ENCODE peak calls at places on chromosomes 1 and 21, in four cellular contexts. X is GM13977, B is left lung, I is AG04450. N is an unnamed sample.

GRCh38 chr1:1013105-1013921 is at the start of gene ISG15:
- DNase-seq in B (peak), I (peak), X (peak), N (peak)

GRCh38 chr1:55375617-55376258 is 160.6 kb upstream of the USP24 start:
- DNase-seq in B (no peak), X (peak), I (peak), N (peak)

GRCh38 chr1:55812281-55812680 is 597.1 kb upstream of the USP24 start:
- DNase-seq in X (no peak), B (no peak), I (no peak), N (no peak)

GRCh38 chr1:245671966-245672767 is 517.4 kb downstream of the KIF26B start:
- DNase-seq in X (no peak), B (no peak), I (no peak), N (no peak)

GRCh38 chr1:189859385-189859977 is 618.2 kb downstream of the BRINP3 start:
- DNase-seq in X (peak), I (no peak), B (no peak), N (peak)

GRCh38 chr21:39000496-39000895 is 182.8 kb downstream of the PSMG1 start:
- DNase-seq in I (no peak), X (no peak), B (no peak), N (no peak)

GRCh38 chr1:19640363-19641316 is 3.5 kb upstream of the NBL1 start:
- DNase-seq in X (no peak), B (no peak), I (no peak), N (no peak)

GRCh38 chr1:166166701-166167394 is at the start of gene FAM78B:
- DNase-seq in I (no peak), B (peak), X (peak), N (peak)

GRCh38 chr1:106700151-106700550 is 356.3 kb upstream of the PRMT6 start:
- DNase-seq in X (no peak), I (no peak), B (no peak), N (no peak)

GRCh38 chr21:43708745-43709381 is 10.1 kb upstream of the PDXK start:
- DNase-seq in I (no peak), X (no peak), B (no peak), N (no peak)

GRCh38 chr1:94550800-94551241 is 9.3 kb upstream of the F3 start:
- DNase-seq in B (no peak), X (no peak), I (no peak), N (no peak)

GRCh38 chr1:230171337-230172015 is 104.4 kb downstream of the GALNT2 start:
- DNase-seq in I (peak), X (no peak), B (no peak), N (no peak)

GRCh38 chr1:224497714-224498573 is 63.3 kb upstream of the WDR26 start:
- DNase-seq in B (no peak), X (peak), I (no peak), N (peak)

GRCh38 chr1:173297798-173298391 is 90.8 kb upstream of the TNFSF4 start:
- DNase-seq in B (no peak), X (peak), I (no peak), N (peak)

GRCh38 chr1:21936366-21937031 is 611 bp downstream of the HSPG2 start:
- DNase-seq in I (no peak), X (no peak), B (no peak), N (no peak)

GRCh38 chr1:167455786-167456446 is 62.4 kb downstream of the CD247 start:
- DNase-seq in B (peak), I (no peak), X (peak), N (peak)

GRCh38 chr1:33143698-33144097 is 38.1 kb downstream of the TRIM62 start:
- DNase-seq in X (no peak), I (peak), B (no peak), N (no peak)

GRCh38 chr1:47334765-47335435 is 1.3 kb downstream of the CMPK1 start:
- DNase-seq in X (no peak), I (no peak), B (no peak), N (no peak)

GRCh38 chr1:14970115-14970798 is 183.3 kb upstream of the TMEM51 start:
- DNase-seq in I (no peak), B (no peak), X (no peak), N (no peak)

GRCh38 chr21:16181024-16181423 is 451.2 kb downstream of the USP25 start:
- DNase-seq in B (no peak), X (no peak), I (no peak), N (no peak)

GRCh38 chr1:8207202-8207601 is 110.7 kb upstream of the SLC45A1 start:
- DNase-seq in X (no peak), I (no peak), B (no peak), N (no peak)

GRCh38 chr21:32360401-32360981 is 32.3 kb downstream of the URB1 start:
- DNase-seq in B (no peak), I (no peak), X (no peak), N (no peak)

GRCh38 chr1:224182057-224182865 is 779 bp upstream of the DEGS1 start:
- DNase-seq in X (peak), B (no peak), I (no peak), N (peak)

GRCh38 chr21:14911351-14911750 is 153.4 kb downstream of the NRIP1 start:
- DNase-seq in X (no peak), B (no peak), I (no peak), N (no peak)

GRCh38 chr1:169484683-169485426 is 889 bp downstream of the SLC19A2 start:
- DNase-seq in X (peak), B (no peak), I (no peak), N (peak)

GRCh38 chr1:197619008-197619640 is 156.2 kb downstream of the DENND1B start:
- DNase-seq in X (no peak), I (no peak), B (no peak), N (no peak)

GRCh38 chr1:160978510-160978927 is 23.9 kb upstream of the ITLN2 start:
- DNase-seq in X (no peak), I (no peak), B (no peak), N (no peak)

GRCh38 chr1:85559890-85560289 is 20.7 kb upstream of the CCN1 start:
- DNase-seq in B (no peak), I (no peak), X (no peak), N (no peak)

GRCh38 chr1:68016364-68016763 is 34.1 kb downstream of the DIRAS3 start:
- DNase-seq in B (no peak), X (no peak), I (no peak), N (no peak)

GRCh38 chr1:32411261-32411660 is 17.0 kb upstream of the BSDC1 start:
- DNase-seq in X (no peak), B (no peak), I (no peak), N (no peak)

GRCh38 chr1:243902100-243902499 is 52.1 kb upstream of the AKT3 start:
- DNase-seq in X (no peak), B (no peak), I (no peak), N (no peak)

GRCh38 chr1:185559684-185560310 is 174.4 kb upstream of the HMCN1 start:
- DNase-seq in B (no peak), I (no peak), X (peak), N (peak)

GRCh38 chr21:42578761-42579415 is 65.2 kb downstream of the SLC37A1 start:
- DNase-seq in X (no peak), I (no peak), B (peak), N (no peak)

GRCh38 chr1:209434066-209434465 is 149.4 kb upstream of the CAMK1G start:
- DNase-seq in I (no peak), X (no peak), B (no peak), N (no peak)

GRCh38 chr1:212247179-212247721 is 38.0 kb upstream of the PPP2R5A start:
- DNase-seq in B (no peak), X (no peak), I (peak), N (no peak)

GRCh38 chr1:228208831-228209524 is 1.1 kb downstream of the OBSCN start:
- DNase-seq in B (no peak), X (no peak), I (no peak), N (no peak)

GRCh38 chr1:246782120-246782900 is 58.1 kb downstream of the SCCPDH start:
- DNase-seq in B (no peak), X (no peak), I (peak), N (no peak)

GRCh38 chr1:95021085-95021484 is 51.7 kb downstream of the ALG14 start:
- DNase-seq in I (no peak), X (no peak), B (no peak), N (no peak)

GRCh38 chr21:42149656-42150457 is 69.1 kb upstream of the ABCG1 start:
- DNase-seq in I (no peak), B (peak), X (no peak), N (no peak)

GRCh38 chr1:229204863-229205777 is 65.8 kb upstream of the RAB4A start:
- DNase-seq in B (no peak), X (no peak), I (peak), N (no peak)

DNA sequence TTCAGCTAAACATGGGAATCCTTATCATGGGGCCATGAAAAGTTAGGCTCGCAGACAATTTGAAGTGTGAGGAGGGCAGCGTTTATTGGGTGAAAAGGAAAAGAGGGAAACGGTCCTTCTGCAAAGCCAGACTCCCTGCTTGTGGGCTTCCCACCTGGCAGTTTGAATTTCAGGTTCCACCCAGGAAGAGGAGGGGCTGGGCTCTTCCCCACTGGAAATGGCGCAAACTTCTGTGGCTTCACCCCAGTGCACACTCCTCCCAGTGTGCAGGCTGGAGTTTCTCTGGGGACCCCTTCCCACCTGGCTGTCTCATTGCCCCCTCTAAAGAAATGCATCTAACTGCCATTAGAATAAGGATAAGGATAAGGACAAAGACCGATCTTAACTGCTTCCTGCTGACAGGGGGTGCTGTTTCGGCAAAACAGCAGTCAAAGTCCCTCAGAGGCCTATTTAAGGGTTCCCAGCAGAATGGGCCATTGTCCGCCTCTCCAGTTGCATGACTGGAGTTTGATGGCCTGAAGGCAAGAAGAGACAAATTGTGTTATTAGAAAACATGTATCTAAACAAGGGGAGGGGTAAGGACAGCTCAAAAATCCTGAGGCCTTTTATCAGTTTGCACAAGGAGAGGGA is 20.4 kb downstream of the AIM2 start:
- DNase-seq in B (no peak), I (no peak), X (no peak), N (no peak)
- TF ChIP-seq CTCF in B (no peak), I (no peak), X (peak), N (peak)

DNA sequence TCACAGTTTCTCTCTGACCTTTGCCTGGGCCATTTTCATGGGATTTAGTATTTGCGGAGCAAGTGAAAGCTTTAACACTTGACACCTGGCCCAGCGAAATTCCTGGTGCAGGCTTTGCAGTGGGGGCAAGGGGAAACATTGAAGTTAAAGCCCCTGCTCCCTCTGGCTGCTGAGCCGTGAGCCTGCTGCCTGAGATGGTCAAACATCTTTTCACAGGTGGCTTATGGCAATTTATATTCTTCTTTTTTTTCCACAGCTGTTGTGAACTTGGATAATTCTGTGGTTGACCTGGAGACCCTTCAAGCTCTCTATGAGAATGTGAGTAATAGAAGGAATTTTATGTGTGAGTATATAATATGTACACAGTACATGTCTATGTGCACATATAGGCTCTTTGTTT is 202.9 kb downstream of the FMN2 start:
- DNase-seq in X (no peak), B (no peak), I (no peak), N (no peak)
- TF ChIP-seq CTCF in X (no peak), B (no peak), I (peak), N (no peak)

GRCh38 chr1:27109103-27109822 is 45.7 kb downstream of the SLC9A1 start:
- DNase-seq in I (no peak), B (no peak), X (no peak), N (no peak)
- TF ChIP-seq CTCF in I (no peak), B (no peak), X (peak), N (peak)

GRCh38 chr1:203273206-203273868 is 32.0 kb upstream of the BTG2 start:
- DNase-seq in I (no peak), B (peak), X (peak), N (peak)
- TF ChIP-seq CTCF in I (peak), B (peak), X (peak), N (peak)

DNA sequence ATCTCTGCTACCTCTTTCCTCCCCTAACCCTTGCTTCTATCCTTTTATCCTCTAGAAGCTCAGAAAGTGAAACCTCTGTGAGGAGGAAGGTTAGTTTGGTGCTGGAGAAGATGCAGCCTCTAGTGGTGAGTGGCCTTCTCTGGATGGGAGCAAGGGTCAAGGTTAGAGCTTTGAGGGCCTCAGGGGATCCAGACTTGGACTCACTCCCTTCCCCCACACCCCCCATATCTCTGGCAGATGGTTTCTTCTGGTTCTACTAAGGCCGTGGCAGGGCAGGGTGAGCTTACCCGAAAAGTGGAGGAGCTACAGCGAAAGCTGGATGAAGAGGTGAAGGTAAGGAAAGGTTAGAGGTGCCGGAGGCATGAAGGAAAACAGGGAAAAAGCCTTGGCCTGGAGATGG is 9.2 kb downstream of the CGN start:
- DNase-seq in B (no peak), I (no peak), X (no peak), N (no peak)
- TF ChIP-seq CTCF in B (no peak), I (peak), X (peak), N (peak)

GRCh38 chr1:82483146-82483545 is 682.4 kb downstream of the ADGRL2 start:
- DNase-seq in I (no peak), B (no peak), X (no peak), N (no peak)
- TF ChIP-seq CTCF in I (no peak), B (no peak), X (no peak), N (no peak)

GRCh38 chr1:235343726-235344125 is 15.4 kb downstream of the GGPS1 start:
- DNase-seq in I (no peak), X (no peak), B (no peak), N (no peak)

GRCh38 chr1:235342471-235342870 is 14.1 kb downstream of the GGPS1 start:
- DNase-seq in X (no peak), B (no peak), I (no peak), N (no peak)

GRCh38 chr1:235336903-235337302 is 8.5 kb downstream of the GGPS1 start:
- DNase-seq in I (no peak), B (no peak), X (no peak), N (no peak)

GRCh38 chr1:235342039-235342438 is 13.7 kb downstream of the GGPS1 start:
- DNase-seq in X (no peak), I (no peak), B (no peak), N (no peak)

GRCh38 chr1:235341334-235341733 is 13.0 kb downstream of the GGPS1 start:
- DNase-seq in X (no peak), B (no peak), I (no peak), N (no peak)
- TF ChIP-seq CTCF in X (no peak), B (no peak), I (no peak), N (no peak)

GRCh38 chr1:165138960-165139359 is 217.6 kb downstream of the LMX1A start:
- DNase-seq in X (no peak), B (no peak), I (no peak), N (no peak)

GRCh38 chr1:165137551-165138316 is 218.8 kb downstream of the LMX1A start:
- DNase-seq in X (no peak), I (no peak), B (no peak), N (no peak)

GRCh38 chr1:165144757-165145397 is 211.6 kb downstream of the LMX1A start:
- DNase-seq in I (peak), B (no peak), X (peak), N (peak)

GRCh38 chr1:165147799-165148198 is 208.7 kb downstream of the LMX1A start:
- DNase-seq in X (no peak), I (no peak), B (no peak), N (no peak)

DNA sequence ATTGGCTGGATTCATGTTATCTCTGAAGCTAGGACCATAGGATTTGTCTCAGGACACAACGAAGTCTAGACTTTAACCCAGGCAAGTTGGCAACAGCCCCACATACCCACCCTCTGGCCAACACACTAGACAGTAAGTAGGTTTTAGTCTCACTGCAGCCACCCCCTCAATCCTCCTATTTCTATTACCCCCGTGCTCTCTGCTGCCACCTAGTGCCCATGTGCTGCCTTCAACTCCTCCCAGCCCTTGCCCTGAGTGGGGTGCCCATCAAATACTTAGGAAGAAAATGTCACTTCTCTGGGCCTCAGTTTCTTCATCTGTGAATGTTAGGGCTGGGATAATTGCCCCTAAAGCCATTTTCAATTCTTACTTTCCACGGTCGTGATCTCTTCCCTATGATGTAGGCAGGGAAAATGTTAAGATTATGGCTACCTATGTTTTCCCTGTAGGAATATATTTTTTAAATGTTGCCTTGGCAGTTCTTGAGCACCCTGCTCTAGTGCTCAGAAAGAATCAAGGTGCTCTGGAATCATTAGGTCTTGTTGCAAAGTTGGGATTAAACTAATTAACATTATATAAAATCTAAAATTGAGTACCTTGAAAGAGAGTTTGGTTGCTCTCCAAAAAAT is 213.0 kb downstream of the LMX1A start:
- DNase-seq in I (no peak), B (no peak), X (peak), N (peak)
- TF ChIP-seq CTCF in I (peak), B (peak), X (peak), N (peak)

GRCh38 chr1:28796321-28797213 is 15.4 kb upstream of the OPRD1 start:
- DNase-seq in X (no peak), I (no peak), B (no peak), N (no peak)
- TF ChIP-seq CTCF in X (no peak), I (peak), B (no peak), N (no peak)

GRCh38 chr1:248825573-248825908 is 174 bp downstream of the SH3BP5L start:
- DNase-seq in X (no peak), B (no peak), I (no peak), N (no peak)
- TF ChIP-seq CTCF in X (no peak), B (no peak), I (no peak), N (no peak)

N was measured in GM10248.